ENCODE peak calls at places on chromosomes 2 and 18, in four cellular contexts. O is IMR-90, G is H1, X is H9. R is an unnamed sample.
A peak's percentile ranks its signal among the peaks of the same experiment; 100 is the strongest.

GRCh38 chr2:180675170-180675569 is 305.2 kb upstream of the UBE2E3 start:
- DNase-seq in O (no peak), G (no peak), X (no peak), R (peak; percentile 6)

GRCh38 chr18:2411381-2411977 is 159.8 kb downstream of the METTL4 start:
- DNase-seq in O (peak; percentile 52), G (no peak), X (no peak), R (no peak)

GRCh38 chr18:47680488-47680887 is 250.0 kb downstream of the SMAD2 start:
- DNase-seq in O (no peak), G (no peak), X (no peak), R (no peak)

GRCh38 chr2:173441222-173441621 is 86.5 kb downstream of the CDCA7 start:
- DNase-seq in O (peak; percentile 17), G (no peak), X (no peak), R (no peak)

GRCh38 chr2:206457188-206457634 is 13.9 kb downstream of the ADAM23 start:
- DNase-seq in O (no peak), G (no peak), X (no peak), R (no peak)

GRCh38 chr2:180905002-180905401 is 75.4 kb upstream of the UBE2E3 start:
- DNase-seq in O (peak; percentile 19), G (no peak), X (peak; percentile 49), R (no peak)

GRCh38 chr2:110790907-110791306 is 58.5 kb downstream of the ACOXL start:
- DNase-seq in O (no peak), G (no peak), X (no peak), R (no peak)

GRCh38 chr2:22043784-22044183 is 920.0 kb downstream of the TDRD15 start:
- DNase-seq in O (no peak), G (no peak), X (no peak), R (no peak)

GRCh38 chr2:112162956-112163355 is 24.8 kb downstream of the FBLN7 start:
- DNase-seq in O (no peak), G (no peak), X (peak; percentile 10), R (no peak)

GRCh38 chr2:137837830-137838229 is 126.4 kb upstream of the HNMT start:
- DNase-seq in O (no peak), G (no peak), X (no peak), R (no peak)

GRCh38 chr2:235092433-235092832 is 140.6 kb downstream of the SH3BP4 start:
- DNase-seq in O (no peak), G (no peak), X (no peak), R (no peak)

GRCh38 chr2:237724811-237725478 is 73.6 kb upstream of the RBM44 start:
- DNase-seq in O (no peak), G (no peak), X (no peak), R (no peak)

GRCh38 chr2:38572167-38572566 is 30.6 kb downstream of the HNRNPLL start:
- DNase-seq in O (peak; percentile 89), G (no peak), X (no peak), R (no peak)

GRCh38 chr18:42131044-42131939 is 176.3 kb downstream of the PIK3C3 start:
- DNase-seq in O (no peak), G (no peak), X (no peak), R (no peak)

GRCh38 chr2:43424262-43425207 is 171.3 kb downstream of the THADA start:
- DNase-seq in O (no peak), G (no peak), X (no peak), R (no peak)

GRCh38 chr2:174174741-174175140 is 73.6 kb downstream of the OLA1 start:
- DNase-seq in O (no peak), G (no peak), X (no peak), R (no peak)

GRCh38 chr18:37385846-37386435 is 179.7 kb downstream of the CELF4 start:
- DNase-seq in O (peak; percentile 37), G (no peak), X (no peak), R (no peak)

GRCh38 chr2:20617892-20618467 is 32.9 kb downstream of the HS1BP3 start:
- DNase-seq in O (peak; percentile 100), G (no peak), X (no peak), R (no peak)

GRCh38 chr2:190050001-190050400 is 12.5 kb downstream of the MSTN start:
- DNase-seq in O (peak; percentile 46), G (no peak), X (no peak), R (no peak)

GRCh38 chr2:224083631-224084030 is 44.5 kb upstream of the SERPINE2 start:
- DNase-seq in O (no peak), G (no peak), X (no peak), R (no peak)

GRCh38 chr18:73577365-73577764 is 570.3 kb downstream of the FBXO15 start:
- DNase-seq in O (peak; percentile 69), G (no peak), X (no peak), R (no peak)

GRCh38 chr2:123095219-123095618 is 929.9 kb upstream of the CNTNAP5 start:
- DNase-seq in O (no peak), G (no peak), X (no peak), R (no peak)

GRCh38 chr2:20093263-20094141 is 42.1 kb upstream of the LAPTM4A start:
- DNase-seq in O (peak; percentile 82), G (peak; percentile 34), X (peak; percentile 78), R (peak; percentile 91)

GRCh38 chr18:22346342-22346967 is 71.3 kb downstream of the CTAGE1 start:
- DNase-seq in O (peak; percentile 83), G (no peak), X (no peak), R (no peak)

GRCh38 chr2:39568116-39568515 is 97.6 kb upstream of the TMEM178A start:
- DNase-seq in O (no peak), G (no peak), X (no peak), R (no peak)

GRCh38 chr2:130391872-130392670 is 36.2 kb downstream of the PTPN18 start:
- DNase-seq in O (peak; percentile 45), G (no peak), X (no peak), R (no peak)

GRCh38 chr18:57630759-57631660 is 9.4 kb upstream of the NARS1 start:
- DNase-seq in O (no peak), G (no peak), X (no peak), R (no peak)

GRCh38 chr2:86025229-86025820 is 80.4 kb downstream of the POLR1A start:
- DNase-seq in O (no peak), G (no peak), X (no peak), R (no peak)

DNA sequence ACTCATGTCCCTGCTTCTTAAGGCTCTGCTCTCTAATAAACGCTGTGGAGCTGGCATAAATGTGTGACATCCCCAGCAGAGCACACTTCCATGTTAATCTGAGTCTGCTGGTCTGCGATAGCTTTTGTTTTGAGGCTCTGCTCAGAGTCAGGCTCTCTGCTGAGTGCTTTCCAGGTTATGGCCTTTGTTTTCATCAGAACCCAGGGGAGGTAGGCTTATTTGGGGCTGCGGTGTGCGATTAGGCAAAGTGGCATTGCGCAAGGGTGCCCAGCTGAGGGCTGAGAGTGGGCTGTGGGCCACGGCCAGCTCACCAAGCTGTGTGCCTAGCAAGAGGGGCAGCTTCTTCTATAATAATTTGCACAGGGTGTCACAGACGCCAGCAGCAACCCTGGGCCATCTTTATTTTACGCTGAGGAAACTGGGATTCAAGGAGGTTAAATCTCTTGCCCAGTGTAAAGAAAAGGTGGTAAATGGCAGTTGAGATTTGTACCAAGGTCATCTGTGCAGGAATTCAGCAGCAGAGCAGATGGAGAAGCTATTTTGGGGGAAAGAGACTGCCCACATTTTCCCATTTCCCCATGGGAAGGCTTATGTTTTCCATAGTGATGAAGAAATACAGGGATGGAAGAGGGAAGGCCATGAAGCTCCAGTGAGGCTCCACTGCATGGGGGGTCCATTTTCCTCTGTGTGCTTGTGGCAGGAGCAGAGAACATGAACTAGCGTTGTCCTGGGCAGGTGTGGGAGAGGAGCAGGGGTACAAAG is 25.7 kb downstream of the MRPL33 start:
- DNase-seq in O (no peak), G (no peak), X (no peak), R (no peak)
- H2BK5ac ChIP-seq in O (peak overlapping the region; percentile 100), G (no peak overlapping the region), X (no peak overlapping the region), R (no peak overlapping the region)

DNA sequence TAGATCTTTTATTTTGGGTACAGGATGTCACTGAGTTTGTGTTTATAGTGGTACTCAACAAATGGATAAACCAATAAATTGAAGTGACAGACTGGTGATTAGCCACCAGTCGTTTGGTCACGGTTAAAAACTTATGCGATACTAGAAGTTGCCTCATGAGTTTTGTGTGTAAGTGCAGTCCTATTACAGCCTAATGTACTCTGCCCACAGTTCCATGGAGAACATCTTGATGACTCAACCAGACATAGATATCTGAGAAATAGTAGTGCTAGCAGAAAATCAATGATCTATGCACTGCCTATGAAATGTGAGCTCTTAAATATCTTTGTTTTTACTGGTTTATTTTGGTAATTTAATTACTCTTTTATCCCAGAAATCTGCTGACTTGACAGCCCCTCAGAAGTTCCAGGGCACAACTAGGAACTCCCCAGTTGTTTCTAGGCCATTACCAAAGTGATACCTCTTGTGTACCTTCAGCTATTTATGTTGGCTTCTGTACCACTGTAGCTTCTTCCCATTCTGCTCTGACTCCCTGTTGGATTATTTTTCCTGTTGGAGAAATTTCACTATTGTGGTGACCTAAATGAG is 209.1 kb upstream of the KCNJ3 start:
- DNase-seq in O (no peak), G (no peak), X (no peak), R (no peak)
- H4K5ac ChIP-seq in O (no peak overlapping the region), G (no peak overlapping the region), X (no peak overlapping the region), R (no peak overlapping the region)

DNA sequence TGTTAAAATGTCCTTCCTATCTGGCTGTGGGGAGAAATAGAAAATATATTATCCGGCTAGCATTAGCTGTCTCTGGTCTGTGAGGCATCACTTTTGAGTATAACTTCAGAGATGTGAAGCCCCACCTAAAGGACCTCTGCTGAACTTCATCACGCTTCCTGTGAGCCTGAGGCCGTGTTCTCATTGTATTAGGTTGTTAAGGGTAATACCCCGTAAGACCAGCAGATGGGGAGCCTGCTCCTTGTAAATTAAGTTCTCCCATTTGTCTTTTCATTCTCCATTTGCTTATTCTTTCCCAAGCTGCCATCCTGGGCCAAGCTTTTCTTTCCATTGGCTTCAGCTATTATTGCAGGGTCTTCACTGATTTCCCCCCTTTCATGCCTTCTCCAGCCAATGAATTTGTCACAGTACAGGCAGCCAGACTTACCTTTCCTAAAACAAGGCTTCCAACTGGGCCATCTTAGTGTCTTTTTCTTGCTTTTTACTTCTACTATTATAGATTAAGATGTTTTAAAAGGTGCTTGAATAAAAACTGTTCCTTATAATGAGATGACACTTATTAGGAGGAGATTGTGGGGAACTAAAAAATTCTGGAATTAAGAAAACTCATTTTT is 12.4 kb downstream of the NIF3L1 start:
- DNase-seq in O (peak; percentile 90), G (peak; percentile 50), X (peak; percentile 81), R (peak; percentile 96)
- H2BK5ac ChIP-seq in O (no peak overlapping the region), G (no peak overlapping the region), X (no peak overlapping the region), R (no peak overlapping the region)

GRCh38 chr2:148751907-148752306 is 107.4 kb downstream of the EPC2 start:
- DNase-seq in O (no peak), G (no peak), X (no peak), R (no peak)

GRCh38 chr2:148745151-148745851 is 100.8 kb downstream of the EPC2 start:
- DNase-seq in O (peak; percentile 50), G (no peak), X (no peak), R (peak; percentile 71)

GRCh38 chr2:148742373-148742772 is 97.8 kb downstream of the EPC2 start:
- DNase-seq in O (no peak), G (no peak), X (no peak), R (no peak)

GRCh38 chr2:148746973-148747372 is 102.4 kb downstream of the EPC2 start:
- DNase-seq in O (no peak), G (no peak), X (no peak), R (no peak)
- H4K5ac ChIP-seq in O (no peak overlapping the region), G (no peak overlapping the region), X (no peak overlapping the region), R (no peak overlapping the region)

DNA sequence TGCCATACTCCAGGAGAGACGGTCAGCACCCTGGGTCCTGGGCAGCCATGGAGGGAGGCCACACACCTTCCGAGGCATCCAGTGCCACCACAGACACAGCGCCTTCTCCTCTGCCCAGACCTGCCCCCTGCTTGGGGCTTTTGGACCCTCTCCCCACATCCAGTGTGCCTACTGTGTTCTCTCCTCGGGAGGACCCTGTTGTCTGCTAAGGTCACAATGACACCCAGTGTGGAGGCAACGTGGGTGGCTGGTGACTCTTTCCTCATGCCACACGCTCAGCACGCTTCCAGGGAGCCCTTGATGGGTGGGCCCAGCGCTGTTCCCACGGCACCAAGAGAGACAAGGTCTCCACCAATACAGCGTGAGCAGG is 251.9 kb downstream of the EIPR1 start:
- DNase-seq in O (no peak), G (no peak), X (no peak), R (no peak)
- H2BK5ac ChIP-seq in O (no peak overlapping the region), G (no peak overlapping the region), X (no peak overlapping the region), R (no peak overlapping the region)

R was measured in mesendoderm.